ENCODE peak calls at places on chromosomes 3 and 15, in five cellular contexts. H is heart right ventricle, R is tibial artery, B is cardiac muscle cell, G is left ventricle myocardium inferior. A is an unnamed sample.
A peak's percentile ranks its signal among the peaks of the same experiment; 100 is the strongest.

GRCh38 chr15:42490246-42490742 is 647 bp downstream of the ZNF106 start:
- DNase-seq in H (no peak), B (no peak), R (no peak), G (no peak), A (no peak)

GRCh38 chr3:66572938-66573710 is 72.3 kb upstream of the LRIG1 start:
- DNase-seq in R (no peak), G (no peak), B (peak; percentile 57), H (no peak), A (no peak)

GRCh38 chr3:178260887-178261286 is 275.3 kb upstream of the KCNMB2 start:
- DNase-seq in R (no peak), B (peak; percentile 1), H (no peak), G (no peak), A (no peak)

GRCh38 chr3:143002083-143002712 is 828 bp downstream of the U2SURP start:
- DNase-seq in G (no peak), H (no peak), R (no peak), B (no peak), A (no peak)

GRCh38 chr15:82036461-82036860 is 9.4 kb downstream of the MEX3B start:
- DNase-seq in H (no peak), B (no peak), G (no peak), R (no peak), A (no peak)

GRCh38 chr3:124860599-124860998 is 26.6 kb downstream of the ITGB5 start:
- DNase-seq in B (no peak), G (peak; percentile 48), R (peak; percentile 87), H (peak; percentile 29), A (peak; percentile 92)

GRCh38 chr3:149224736-149225594 is 3.3 kb upstream of the CP start:
- DNase-seq in G (no peak), R (no peak), B (peak; percentile 12), H (no peak), A (peak; percentile 39)

GRCh38 chr3:40845447-40845846 is 320.7 kb downstream of the ZNF621 start:
- DNase-seq in B (no peak), H (no peak), R (no peak), G (no peak), A (no peak)

GRCh38 chr3:146250449-146251382 is at the start of gene PLSCR4:
- DNase-seq in H (peak; percentile 86), B (peak; percentile 59), R (peak; percentile 88), G (peak; percentile 87), A (peak; percentile 19)

GRCh38 chr3:161345023-161345422 is 26.3 kb downstream of the SPTSSB start:
- DNase-seq in R (no peak), G (no peak), B (no peak), H (no peak), A (no peak)

GRCh38 chr15:67805871-67806538 is 19.3 kb upstream of the SKOR1 start:
- DNase-seq in H (no peak), B (no peak), R (no peak), G (no peak), A (no peak)

GRCh38 chr3:39668420-39668819 is 141.0 kb upstream of the MYRIP start:
- DNase-seq in G (no peak), H (no peak), R (no peak), B (peak; percentile 55), A (no peak)

GRCh38 chr3:172520332-172520831 is 2.8 kb downstream of the TNFSF10 start:
- DNase-seq in R (no peak), G (no peak), B (no peak), H (no peak), A (peak; percentile 39)

GRCh38 chr15:34357653-34358052 is 9.3 kb downstream of the LPCAT4 start:
- DNase-seq in B (no peak), R (no peak), G (no peak), H (no peak), A (no peak)

GRCh38 chr15:63553388-63553791 is 43.8 kb upstream of the FBXL22 start:
- DNase-seq in B (peak; percentile 63), G (no peak), H (no peak), R (no peak), A (peak; percentile 84)

GRCh38 chr3:111541911-111542483 is at the start of gene CD96:
- DNase-seq in R (no peak), H (no peak), B (no peak), G (no peak), A (no peak)

GRCh38 chr15:62845239-62846126 is 197.1 kb upstream of the TPM1 start:
- DNase-seq in R (no peak), G (no peak), B (no peak), H (no peak), A (no peak)

GRCh38 chr3:133531981-133532380 is 41.5 kb upstream of the CDV3 start:
- DNase-seq in R (no peak), G (no peak), B (no peak), H (no peak), A (no peak)

GRCh38 chr15:81315452-81316203 is 8.3 kb downstream of the STARD5 start:
- DNase-seq in G (no peak), R (peak; percentile 57), H (no peak), B (no peak), A (no peak)

GRCh38 chr15:25790003-25790660 is 73.0 kb downstream of the ATP10A start:
- DNase-seq in G (peak; percentile 55), H (peak; percentile 49), B (no peak), R (peak; percentile 80), A (peak; percentile 75)

GRCh38 chr3:94544131-94544530 is 481.3 kb downstream of the NSUN3 start:
- DNase-seq in R (no peak), H (no peak), G (no peak), B (no peak), A (no peak)

GRCh38 chr3:50184242-50184978 is 7.0 kb upstream of the GNAT1 start:
- DNase-seq in G (no peak), H (no peak), B (no peak), R (no peak), A (no peak)

DNA sequence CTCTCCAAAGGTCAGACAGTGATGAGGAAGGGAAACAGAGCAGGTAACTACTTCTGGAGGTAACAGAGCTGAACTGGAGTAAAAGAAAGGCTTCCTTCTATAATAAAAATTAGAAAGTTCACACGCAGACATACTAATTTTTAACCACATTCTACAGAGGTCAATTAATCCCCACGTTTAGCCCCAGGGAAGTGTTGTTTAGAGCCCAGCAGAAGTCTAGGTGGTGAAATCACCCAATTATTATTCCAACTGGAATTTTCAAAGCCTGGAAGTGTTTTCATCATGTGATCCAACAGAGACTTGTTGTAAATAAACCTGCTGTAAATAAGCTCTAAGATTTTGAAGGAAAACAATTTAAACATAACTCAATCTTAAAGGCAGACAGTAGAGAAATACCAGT is 6.8 kb downstream of the ALDH1A2 start:
- DNase-seq in G (no peak), B (no peak), H (no peak), R (no peak), A (no peak)
- H3K27me3 ChIP-seq in G (peaks cover 50% of the 10 kb centered on the region), B (peaks cover 71% of the 10 kb centered on the region), H (peaks cover 18% of the 10 kb centered on the region), R (peaks cover 20% of the 10 kb centered on the region), A (peaks cover 9% of the 10 kb centered on the region)

GRCh38 chr3:168024537-168024941 is 71.2 kb downstream of the GOLIM4 start:
- DNase-seq in G (no peak), R (no peak), B (no peak), H (no peak), A (peak; percentile 78)
- TF ChIP-seq CTCF in G (no peak), R (no peak), B (no peak), H (no peak), A (no peak)

DNA sequence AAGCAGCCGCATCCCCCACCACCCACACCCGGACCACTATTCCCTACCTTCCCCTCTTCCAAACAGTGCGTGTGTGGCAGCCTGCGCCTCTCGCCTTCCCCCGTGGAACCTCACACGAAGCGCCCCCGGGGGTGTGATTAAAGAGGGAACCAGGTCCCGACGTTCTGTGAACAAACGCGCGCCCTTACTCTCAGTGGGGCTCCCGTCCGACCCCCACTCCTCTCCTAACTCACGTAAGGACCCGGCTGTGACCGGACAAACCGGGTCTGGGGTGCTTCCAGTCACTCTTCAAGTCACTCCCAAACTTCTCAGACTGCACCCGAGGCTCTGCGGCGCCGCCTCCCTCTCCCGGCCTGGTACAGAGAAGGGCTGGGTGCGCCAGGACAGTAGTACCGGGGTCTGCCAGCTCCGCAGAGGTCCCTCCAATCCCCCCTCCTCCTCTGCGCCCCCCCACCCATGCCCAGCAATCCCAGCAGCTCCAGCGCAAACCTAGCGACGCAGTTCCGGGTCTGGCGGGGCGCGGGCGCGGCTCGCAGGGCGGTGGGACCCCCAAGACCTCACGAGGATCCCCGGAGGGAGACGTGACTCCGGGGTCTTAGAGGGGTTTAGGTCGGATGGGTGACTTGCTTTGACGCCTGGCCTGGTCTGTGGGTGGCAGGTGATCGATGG is 574 bp downstream of the DUOXA1 start:
- DNase-seq in B (no peak), H (no peak), G (no peak), R (no peak), A (no peak)
- H3K4me3 ChIP-seq in B (peak overlapping the region; percentile 25), H (peak overlapping the region; percentile 49), G (peak overlapping the region; percentile 63), R (peak overlapping the region; percentile 22), A (no peak overlapping the region)

GRCh38 chr3:53913401-53913800 is 21.7 kb upstream of the SELENOK start:
- DNase-seq in R (no peak), B (no peak), H (no peak), G (no peak), A (no peak)
- H3K27me3 ChIP-seq in R (peaks cover 3% of the 10 kb centered on the region), B (peaks cover 3% of the 10 kb centered on the region), H (peaks cover 8% of the 10 kb centered on the region), G (peaks cover 32% of the 10 kb centered on the region), A (no peaks in the 10 kb centered on the region)

DNA sequence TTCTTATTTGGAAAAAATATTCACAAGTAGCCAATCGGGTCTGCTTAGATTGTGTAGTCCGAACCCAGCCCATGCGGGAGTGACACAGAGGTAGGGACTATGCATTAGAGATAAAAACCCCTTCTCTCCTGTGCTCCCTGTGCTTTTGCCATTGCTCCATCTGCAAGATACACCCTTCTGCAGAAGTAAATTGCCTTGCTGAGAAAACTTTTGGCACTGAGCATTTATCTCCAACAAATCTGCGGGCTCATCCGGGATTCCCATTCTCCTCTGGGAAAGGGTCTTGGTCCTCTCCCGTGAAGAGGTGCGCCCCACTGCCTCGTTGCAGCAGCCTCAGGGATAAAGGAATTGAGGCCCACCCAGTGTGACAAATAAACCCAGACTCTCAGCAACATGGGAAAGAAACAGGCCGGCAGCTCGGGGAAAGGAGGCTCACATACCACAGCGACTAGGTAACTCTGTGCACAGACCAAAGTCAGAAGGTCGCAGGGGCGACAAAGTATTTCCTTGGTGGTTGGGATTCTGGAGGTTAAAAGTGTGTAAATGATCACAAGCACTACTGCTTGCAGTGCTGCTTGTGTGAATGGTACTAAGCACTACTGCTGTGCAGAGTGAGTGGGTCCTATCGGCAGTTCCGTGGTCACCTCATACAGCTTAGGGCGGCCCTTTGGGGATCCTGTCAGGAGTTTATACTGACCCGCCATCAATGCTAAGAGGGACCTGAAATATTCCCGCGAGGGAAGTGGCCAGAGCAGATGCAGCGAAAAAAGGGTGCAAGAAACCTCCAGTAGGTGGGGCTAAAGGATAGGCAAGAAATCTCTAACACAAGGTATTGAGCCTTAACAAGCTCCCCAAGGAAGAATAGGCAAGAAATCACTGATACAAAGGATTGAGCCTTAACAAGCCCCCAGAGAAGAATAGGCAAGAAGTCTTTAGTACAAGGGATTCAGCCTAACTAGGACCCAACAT is 54.3 kb downstream of the GSK3B start:
- DNase-seq in B (no peak), R (no peak), G (no peak), H (no peak), A (no peak)
- TF ChIP-seq CTCF in B (no peak), R (no peak), G (no peak), H (no peak), A (no peak)